ENCODE peak calls at places on chromosomes 6 and 20, in four cellular contexts. T, L, B and N are unnamed samples.

GRCh38 chr6:33160728-33161323 is 31.4 kb downstream of the COL11A2 start:
- DNase-seq in T (no peak), L (peak), B (no peak), N (no peak)

GRCh38 chr6:139829557-139829956 is 455.1 kb upstream of the CITED2 start:
- DNase-seq in T (no peak), L (no peak), B (no peak), N (no peak)

GRCh38 chr20:45096781-45097180 is 4.1 kb downstream of the KCNS1 start:
- DNase-seq in T (no peak), L (no peak), B (no peak), N (no peak)

GRCh38 chr6:114569643-114570042 is 226.8 kb upstream of the HS3ST5 start:
- DNase-seq in T (no peak), L (no peak), B (no peak), N (no peak)

GRCh38 chr6:142746524-142746923 is 198.5 kb downstream of the HIVEP2 start:
- DNase-seq in T (peak), L (no peak), B (no peak), N (peak)

GRCh38 chr6:11496152-11497060 is 41.1 kb upstream of the TMEM170B start:
- DNase-seq in T (peak), L (no peak), B (no peak), N (peak)

GRCh38 chr6:142359271-142359960 is 57.6 kb downstream of the ADGRG6 start:
- DNase-seq in T (no peak), L (no peak), B (no peak), N (no peak)

GRCh38 chr6:137332637-137333228 is 113.5 kb upstream of the IFNGR1 start:
- DNase-seq in T (no peak), L (no peak), B (no peak), N (no peak)

GRCh38 chr20:62298577-62299249 is 4.1 kb upstream of the ADRM1 start:
- DNase-seq in T (peak), L (no peak), B (no peak), N (no peak)

GRCh38 chr20:38747495-38748096 is 664 bp upstream of the ACTR5 start:
- DNase-seq in T (no peak), L (no peak), B (no peak), N (no peak)

GRCh38 chr6:150231456-150231855 is 88.6 kb downstream of the PPP1R14C start:
- DNase-seq in T (no peak), L (no peak), B (no peak), N (no peak)

GRCh38 chr6:160735523-160735922 is 33.5 kb downstream of the PLG start:
- DNase-seq in T (no peak), L (no peak), B (no peak), N (no peak)

GRCh38 chr6:147246853-147247635 is 42.8 kb downstream of the STXBP5 start:
- DNase-seq in T (no peak), L (no peak), B (no peak), N (no peak)

GRCh38 chr6:149140910-149141290 is 176.6 kb upstream of the TAB2 start:
- DNase-seq in T (no peak), L (no peak), B (no peak), N (peak)

GRCh38 chr20:58892126-58892931 is 39.8 kb downstream of the GNAS start:
- DNase-seq in T (peak), L (peak), B (peak), N (peak)

GRCh38 chr6:34602318-34603111 is 46.4 kb upstream of the SPDEF start:
- DNase-seq in T (no peak), L (no peak), B (no peak), N (no peak)

GRCh38 chr6:39402239-39402751 is 79.8 kb upstream of the KCNK16 start:
- DNase-seq in T (no peak), L (no peak), B (no peak), N (no peak)

DNA sequence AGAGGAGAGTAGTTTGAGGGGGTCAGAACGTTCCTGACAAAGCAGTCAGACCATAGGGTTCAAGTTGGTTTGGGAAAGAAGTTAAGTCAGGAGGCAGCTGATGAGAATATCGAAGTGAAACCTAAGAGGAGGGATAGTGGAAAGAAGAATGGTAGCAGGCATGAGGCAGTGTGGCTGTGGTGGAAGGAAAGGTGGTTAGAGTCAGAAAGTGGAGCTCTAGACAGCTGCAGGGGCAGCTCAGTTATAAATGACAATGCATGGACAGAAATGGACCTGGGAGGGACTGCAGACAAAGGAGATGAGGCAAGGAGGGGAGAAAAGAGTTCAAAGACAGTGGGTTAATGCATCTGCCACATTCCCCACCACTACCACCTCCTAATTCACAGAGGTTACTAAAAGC is 66.6 kb downstream of the SMLR1 start:
- DNase-seq in T (no peak), L (no peak), B (no peak), N (no peak)
- H3K27ac ChIP-seq in T (no peak), L (no peak), B (no peak), N (no peak)

GRCh38 chr20:40687384-40688128 is 1.5 kb downstream of the MAFB start:
- DNase-seq in T (no peak), L (peak), B (no peak), N (no peak)

GRCh38 chr20:40688129-40689099 is 622 bp downstream of the MAFB start:
- DNase-seq in T (no peak), L (no peak), B (no peak), N (no peak)

GRCh38 chr20:40686434-40686882 is 2.6 kb downstream of the MAFB start:
- DNase-seq in T (no peak), L (no peak), B (no peak), N (no peak)

GRCh38 chr20:40685349-40685748 is 3.7 kb downstream of the MAFB start:
- DNase-seq in T (no peak), L (no peak), B (no peak), N (no peak)

DNA sequence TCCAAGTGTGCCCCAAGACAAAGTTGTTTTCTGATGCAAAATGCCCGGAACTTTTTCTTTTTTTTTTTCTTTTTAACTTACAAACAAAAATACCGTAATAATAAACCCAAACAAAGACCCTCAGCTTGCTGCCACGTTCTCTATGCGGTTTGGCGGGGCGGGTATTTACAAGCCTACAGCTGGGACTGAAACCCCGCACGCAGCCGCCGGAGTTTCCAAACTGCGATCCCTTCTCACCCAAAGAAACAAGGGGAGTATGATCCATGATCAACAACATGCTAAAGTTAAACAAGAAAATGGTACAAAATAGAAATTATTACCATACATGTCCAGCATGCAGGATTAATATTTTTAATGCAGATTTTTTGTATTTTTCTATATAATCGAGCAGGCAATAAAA is 2.1 kb downstream of the MAFB start:
- DNase-seq in T (no peak), L (no peak), B (no peak), N (no peak)
- H3K4me3 ChIP-seq in T (no peak), L (peak), B (peak), N (no peak)

DNA sequence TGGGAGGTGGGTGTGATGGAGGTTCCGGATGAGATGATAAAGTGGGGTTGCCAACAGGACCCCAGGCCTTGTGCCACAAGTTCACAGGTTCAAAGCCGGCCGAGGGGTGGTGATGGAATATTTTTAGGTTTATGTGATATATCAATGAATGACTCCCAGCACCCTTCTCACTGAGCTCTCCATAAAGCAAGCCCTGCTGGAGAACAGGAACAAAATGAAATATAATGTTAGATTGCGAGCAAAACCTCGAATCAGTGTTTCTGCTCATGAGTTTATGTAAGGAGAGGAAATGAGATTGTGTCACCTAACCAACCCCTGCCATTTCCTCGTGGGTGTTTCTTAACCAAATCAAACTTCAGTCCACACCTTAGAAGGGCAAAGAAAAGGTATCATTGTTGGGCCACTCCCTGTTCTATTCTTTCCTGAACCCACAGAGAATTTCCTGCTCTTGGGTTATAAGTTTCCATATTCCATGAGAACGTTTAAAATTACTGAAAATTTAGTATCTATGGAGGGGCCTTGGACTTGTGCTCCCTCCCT is 192.2 kb upstream of the EXOC2 start:
- DNase-seq in T (no peak), L (no peak), B (no peak), N (no peak)
- H3K27ac ChIP-seq in T (no peak), L (no peak), B (peak), N (no peak)

GRCh38 chr6:146026873-146027272 is 2.0 kb upstream of the GRM1 start:
- DNase-seq in T (no peak), L (no peak), B (no peak), N (no peak)

GRCh38 chr6:146029573-146030184 is 817 bp downstream of the GRM1 start:
- DNase-seq in T (no peak), L (no peak), B (no peak), N (no peak)

GRCh38 chr6:146028835-146029572 is at the start of gene GRM1:
- DNase-seq in T (no peak), L (no peak), B (no peak), N (no peak)

GRCh38 chr6:146027586-146028249 is 1.1 kb upstream of the GRM1 start:
- DNase-seq in T (no peak), L (no peak), B (no peak), N (no peak)

DNA sequence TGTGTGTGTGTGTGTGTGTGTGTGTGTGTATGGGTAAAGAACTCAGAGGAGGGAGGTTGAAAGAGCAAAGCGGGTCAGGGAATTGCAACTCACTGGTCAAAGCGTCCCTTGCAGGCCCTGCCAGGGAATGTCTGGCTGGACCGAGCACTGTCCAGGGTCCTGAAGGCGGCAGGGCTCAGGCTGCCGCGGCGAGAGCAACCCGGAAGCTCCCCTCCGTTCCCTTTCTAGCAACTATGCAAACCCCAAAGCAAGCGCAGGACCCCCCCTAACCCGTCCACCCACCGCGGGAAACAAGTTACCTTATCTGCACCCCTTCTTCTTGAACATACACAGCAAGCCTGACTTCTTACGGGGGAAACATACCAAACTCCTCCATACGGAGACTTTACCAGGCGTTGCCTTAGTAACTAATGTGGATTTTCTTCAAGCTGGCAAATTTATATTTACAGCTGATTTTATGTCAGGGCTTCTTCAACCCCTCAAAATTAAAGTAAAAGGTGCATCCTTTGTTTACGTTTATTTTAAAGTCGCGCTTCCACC is 542 bp upstream of the GRM1 start:
- DNase-seq in T (peak), L (peak), B (no peak), N (peak)
- H3K4me3 ChIP-seq in T (no peak), L (no peak), B (no peak), N (no peak)

GRCh38 chr6:121868191-121868590 is 432.7 kb downstream of the GJA1 start:
- DNase-seq in T (no peak), L (no peak), B (no peak), N (no peak)

GRCh38 chr6:121867095-121867494 is 431.6 kb downstream of the GJA1 start:
- DNase-seq in T (no peak), L (no peak), B (no peak), N (no peak)

DNA sequence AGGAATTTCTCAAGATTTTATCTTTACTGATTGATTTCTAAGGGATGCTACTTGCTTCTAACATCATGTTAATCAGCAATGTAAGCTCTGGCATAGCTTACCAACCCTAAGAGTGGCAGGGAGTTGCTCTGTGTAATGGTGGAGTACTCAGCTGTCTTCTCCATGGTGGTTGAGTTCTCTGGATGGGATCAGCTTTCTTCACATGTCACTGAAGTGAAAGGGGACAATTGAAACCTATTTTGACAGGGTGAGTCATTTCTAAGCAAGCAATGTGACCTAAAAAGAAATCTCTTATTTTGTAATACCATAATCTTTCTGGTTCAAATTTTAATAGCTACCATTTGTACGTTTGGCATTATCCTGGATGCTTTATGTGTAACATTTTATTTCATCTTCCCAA is 430.4 kb downstream of the GJA1 start:
- DNase-seq in T (no peak), L (no peak), B (no peak), N (no peak)
- H3K27ac ChIP-seq in T (no peak), L (no peak), B (no peak), N (no peak)

DNA sequence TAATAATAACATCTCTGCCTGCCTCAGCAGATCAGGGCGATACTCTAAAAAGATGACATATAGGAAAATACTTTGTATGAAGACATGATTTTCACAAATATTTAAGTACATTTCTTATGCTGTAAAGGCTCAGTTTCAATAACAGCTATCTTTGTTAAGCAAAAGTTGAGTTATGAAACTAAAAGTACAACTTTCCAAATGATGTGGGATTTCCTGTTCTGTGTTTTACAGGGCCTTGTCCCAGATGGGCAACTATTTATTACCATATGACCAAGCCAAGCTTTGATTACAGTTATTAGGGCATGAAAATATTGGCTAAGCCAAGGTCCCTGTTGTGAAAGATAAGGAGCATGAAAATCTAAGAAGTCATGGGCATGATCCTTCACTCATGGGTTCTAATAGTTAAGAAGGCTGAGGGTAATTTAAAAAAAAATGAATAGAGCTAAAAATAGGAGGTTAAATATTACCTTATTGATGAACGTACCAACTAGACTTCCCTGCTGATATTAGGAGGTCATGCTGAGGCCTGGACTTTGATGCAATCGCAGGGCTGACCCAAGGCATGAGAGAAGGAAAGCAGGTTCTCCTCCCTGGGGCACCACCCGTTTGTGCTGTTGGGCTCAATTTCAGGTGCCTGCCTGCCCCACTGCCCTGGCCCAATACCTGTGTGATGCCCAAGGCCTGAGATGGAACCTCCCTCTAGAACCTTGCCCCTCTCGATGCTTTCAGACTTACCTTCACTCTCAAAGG is 294.4 kb upstream of the PRDM1 start:
- DNase-seq in T (no peak), L (no peak), B (no peak), N (no peak)
- H3K4me3 ChIP-seq in T (no peak), L (no peak), B (no peak), N (no peak)

GRCh38 chr20:112396-112795 is 24.9 kb downstream of the DEFB125 start:
- DNase-seq in T (no peak), L (no peak), B (no peak), N (no peak)

GRCh38 chr20:117518-117917 is 24.9 kb upstream of the DEFB126 start:
- DNase-seq in T (no peak), L (no peak), B (no peak), N (no peak)
- H3K27ac ChIP-seq in T (no peak), L (no peak), B (no peak), N (no peak)